ENCODE peak calls at places on chromosomes 7 and 10, in eight cellular contexts. I, D, K, Q, U, G, E and N are unnamed samples.

GRCh38 chr7:26856481-26856880 is 7.9 kb downstream of the SKAP2 start:
- DNase-seq in Q (no peak), G (no peak), D (no peak), E (no peak), U (no peak), I (no peak), K (no peak), N (no peak)

GRCh38 chr7:14210075-14210474 is 220.6 kb upstream of the ETV1 start:
- DNase-seq in I (no peak), U (no peak), D (no peak), E (no peak), G (no peak), Q (no peak), K (no peak), N (no peak)

GRCh38 chr10:11345224-11346054 is 266.0 kb downstream of the USP6NL start:
- DNase-seq in D (peak; percentile 82), Q (no peak), G (peak; percentile 83), E (peak; percentile 77), K (no peak), U (no peak), I (no peak), N (no peak)

GRCh38 chr10:23338155-23338828 is 6.3 kb downstream of the C10orf67 start:
- DNase-seq in D (peak; percentile 59), K (peak; percentile 48), I (no peak), U (no peak), G (peak; percentile 70), E (peak; percentile 56), Q (no peak), N (no peak)

GRCh38 chr7:15358112-15358511 is 203.7 kb downstream of the AGMO start:
- DNase-seq in U (no peak), Q (no peak), D (no peak), K (no peak), E (no peak), I (no peak), G (no peak), N (no peak)

GRCh38 chr10:21145751-21146445 is 248.8 kb upstream of the NEBL start:
- DNase-seq in E (no peak), G (peak; percentile 70), D (no peak), Q (no peak), K (no peak), U (no peak), I (no peak), N (no peak)

GRCh38 chr10:75643944-75644820 is 212.8 kb downstream of the LRMDA start:
- DNase-seq in K (no peak), U (no peak), Q (no peak), I (no peak), E (no peak), G (no peak), D (no peak), N (no peak)

GRCh38 chr7:27453702-27454405 is 208.8 kb downstream of the HIBADH start:
- DNase-seq in U (no peak), K (no peak), D (peak; percentile 68), E (no peak), I (no peak), G (no peak), Q (no peak), N (no peak)

GRCh38 chr10:4241724-4242345 is 456.8 kb upstream of the KLF6 start:
- DNase-seq in K (peak; percentile 17), Q (no peak), I (no peak), U (peak; percentile 46), E (no peak), G (peak; percentile 41), D (peak; percentile 72), N (no peak)

GRCh38 chr7:44292876-44293560 is 32.4 kb downstream of the CAMK2B start:
- DNase-seq in I (no peak), D (peak; percentile 29), U (no peak), Q (peak; percentile 48), K (peak; percentile 3), G (no peak), E (no peak), N (no peak)

GRCh38 chr7:105816954-105817615 is 59.3 kb downstream of the ATXN7L1 start:
- DNase-seq in G (no peak), Q (no peak), U (no peak), K (no peak), I (no peak), E (no peak), D (no peak), N (no peak)

GRCh38 chr10:3897156-3897555 is 112.1 kb upstream of the KLF6 start:
- DNase-seq in I (no peak), E (no peak), G (no peak), U (no peak), D (no peak), Q (no peak), K (no peak), N (no peak)

GRCh38 chr7:129363-130221 is 62.8 kb upstream of the FAM20C start:
- DNase-seq in K (no peak), Q (peak; percentile 76), G (no peak), I (no peak), E (no peak), D (peak; percentile 18), U (peak; percentile 50), N (no peak)

GRCh38 chr10:118868618-118869017 is 113.8 kb upstream of the CACUL1 start:
- DNase-seq in K (no peak), G (no peak), D (no peak), Q (no peak), I (no peak), E (no peak), U (no peak), N (no peak)

GRCh38 chr10:120970595-120971529 is 119.7 kb downstream of the WDR11 start:
- DNase-seq in I (no peak), D (no peak), Q (no peak), G (no peak), U (no peak), E (no peak), K (no peak), N (no peak)

GRCh38 chr10:120392245-120392644 is 64.8 kb upstream of the PLPP4 start:
- DNase-seq in D (no peak), G (no peak), Q (no peak), K (no peak), U (no peak), I (no peak), E (no peak), N (no peak)

DNA sequence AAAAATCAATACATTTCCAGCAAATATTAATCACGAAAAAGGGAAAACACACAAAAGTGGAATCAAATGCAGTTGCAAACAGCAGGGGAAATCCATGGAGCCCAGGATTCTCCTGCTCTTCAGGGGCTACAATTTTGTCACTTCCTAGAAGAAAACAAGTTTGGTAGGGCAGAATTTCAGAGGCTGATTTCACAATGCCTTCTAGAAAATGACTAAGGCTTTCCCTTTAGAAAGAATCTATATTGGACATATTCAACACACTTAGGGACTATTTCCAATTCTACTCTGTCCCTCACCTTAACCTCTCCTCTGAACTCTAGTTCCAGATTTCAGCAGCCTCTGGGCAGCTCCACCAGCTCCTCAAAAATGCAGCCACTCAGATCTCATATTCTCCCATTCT is 111.3 kb downstream of the HECTD2 start:
- DNase-seq in K (no peak), U (no peak), E (no peak), Q (no peak), G (no peak), D (no peak), I (no peak), N (no peak)
- H3K27ac ChIP-seq in K (peak overlapping the region; percentile 74), U (no peak overlapping the region), E (no peak overlapping the region), Q (no peak overlapping the region), G (no peak overlapping the region), D (no peak overlapping the region), I (no peak overlapping the region), N (no peak overlapping the region)

GRCh38 chr10:69096045-69096444 is 8.1 kb downstream of the SRGN start:
- DNase-seq in U (no peak), I (no peak), Q (no peak), E (no peak), K (no peak), G (no peak), D (no peak), N (no peak)

GRCh38 chr10:69090687-69091450 is 3.0 kb downstream of the SRGN start:
- DNase-seq in U (no peak), K (no peak), G (no peak), I (no peak), D (no peak), Q (no peak), E (no peak), N (no peak)

GRCh38 chr10:69097729-69098128 is 9.8 kb downstream of the SRGN start:
- DNase-seq in E (no peak), U (no peak), D (no peak), Q (no peak), K (no peak), I (no peak), G (no peak), N (no peak)

GRCh38 chr10:69092959-69093850 is 5.3 kb downstream of the SRGN start:
- DNase-seq in K (peak; percentile 83), G (peak; percentile 88), D (peak; percentile 81), I (peak; percentile 80), Q (no peak), E (peak; percentile 76), U (peak; percentile 97), N (no peak)

DNA sequence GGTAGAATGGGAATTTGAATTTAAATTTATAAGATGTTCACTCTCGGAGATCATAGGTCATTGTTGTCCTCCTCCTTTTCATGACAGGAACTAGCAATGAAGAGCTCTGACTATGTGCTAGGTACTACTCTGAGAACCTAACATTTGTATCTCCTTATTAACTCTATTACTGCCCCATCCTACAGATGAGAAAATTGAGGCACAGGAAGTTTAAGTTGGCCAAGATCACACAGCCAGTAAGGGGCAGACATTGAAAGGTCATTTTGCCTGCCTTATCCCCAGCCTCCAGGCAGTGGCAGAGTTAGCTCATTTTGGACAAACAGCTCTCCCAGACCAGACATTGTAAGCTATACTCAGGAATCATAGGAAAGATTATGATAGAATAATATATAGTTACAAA is 6.0 kb downstream of the SRGN start:
- DNase-seq in G (no peak), Q (no peak), K (no peak), D (no peak), E (no peak), I (no peak), U (no peak), N (no peak)
- TF ChIP-seq CTCF in G (peak; percentile 33), Q (peak; percentile 2), K (peak; percentile 1), D (no peak), E (no peak), I (no peak), U (no peak), N (no peak)

DNA sequence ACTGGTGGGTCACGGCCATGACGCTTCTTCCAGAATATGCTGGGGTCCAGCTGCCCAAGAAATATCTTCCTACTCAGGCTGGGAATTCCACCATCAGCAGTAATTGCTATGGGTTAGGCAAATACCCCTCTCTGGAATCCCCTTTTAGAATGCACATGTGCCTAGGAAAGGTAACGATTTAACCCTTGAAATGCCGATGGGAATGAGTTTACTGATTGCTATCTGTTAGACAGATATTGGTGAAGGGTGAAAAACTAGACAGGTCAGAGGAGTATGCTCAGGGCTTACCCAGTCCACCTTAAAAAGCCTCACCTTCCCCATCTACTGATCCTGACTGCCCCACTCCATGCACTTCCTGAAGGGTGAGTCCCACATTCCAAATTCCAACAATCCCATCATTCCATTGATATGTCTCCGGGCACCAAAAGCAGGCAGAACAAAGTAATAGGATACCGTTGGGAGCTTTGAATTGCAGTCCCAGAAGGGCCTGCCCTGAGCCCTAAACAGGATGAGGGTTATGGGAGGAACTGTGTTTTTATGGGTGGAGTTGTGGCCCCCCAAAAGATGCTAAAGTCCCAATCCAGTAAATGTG is 59.3 kb downstream of the DLG5 start:
- DNase-seq in I (no peak), D (no peak), G (peak; percentile 29), Q (no peak), E (no peak), K (no peak), U (no peak), N (no peak)
- H3K4me1 ChIP-seq in I (no peaks in the 10 kb centered on the region), D (peaks cover 5% of the 10 kb centered on the region), G (peaks cover 36% of the 10 kb centered on the region), Q (no peaks in the 10 kb centered on the region), E (peaks cover 6% of the 10 kb centered on the region), K (no peaks in the 10 kb centered on the region), U (no peaks in the 10 kb centered on the region), N (peaks cover 60% of the 10 kb centered on the region)

GRCh38 chr10:44384601-44385422 is at the start of gene CXCL12:
- DNase-seq in U (no peak), G (peak; percentile 79), Q (peak; percentile 84), I (no peak), D (peak; percentile 88), E (peak; percentile 78), K (peak; percentile 68), N (peak; percentile 33)
- H3K27ac ChIP-seq in U (peak within 1 kb of the TSS; percentile 55), G (no peak within 1 kb of the TSS), Q (peak within 1 kb of the TSS; percentile 23), I (no peak within 1 kb of the TSS), D (no peak within 1 kb of the TSS), E (no peak within 1 kb of the TSS), K (peak within 1 kb of the TSS; percentile 83), N (no peak within 1 kb of the TSS)